ENCODE peak calls at places on chromosome 13, in eight cellular contexts. N, V, J, M, P, O, R and T are unnamed samples.

GRCh38 chr13:98937911-98938381 is 39.9 kb downstream of the DOCK9 start:
- DNase-seq in P (no peak), N (no peak), J (peak; percentile 48), V (no peak), R (peak; percentile 95), O (no peak), M (no peak), T (no peak)

GRCh38 chr13:64640002-64640401 is 2590.1 kb downstream of the PCDH9 start:
- DNase-seq in J (no peak), R (no peak), N (no peak), V (no peak), O (no peak), M (no peak), P (no peak), T (no peak)

GRCh38 chr13:45179428-45179827 is 21.4 kb downstream of the KCTD4 start:
- DNase-seq in P (no peak), M (no peak), J (no peak), N (no peak), O (peak; percentile 61), V (no peak), R (no peak), T (no peak)

GRCh38 chr13:97366172-97366688 is 67.7 kb upstream of the RAP2A start:
- DNase-seq in P (no peak), V (no peak), N (no peak), R (no peak), M (no peak), J (no peak), O (no peak), T (no peak)

GRCh38 chr13:42760949-42761348 is 20.4 kb upstream of the FAM216B start:
- DNase-seq in V (peak; percentile 92), J (no peak), O (no peak), N (no peak), R (no peak), P (no peak), M (peak; percentile 10), T (no peak)

GRCh38 chr13:32878172-32878571 is 138.1 kb upstream of the KL start:
- DNase-seq in O (no peak), J (no peak), R (no peak), N (no peak), M (no peak), P (no peak), V (no peak), T (no peak)

GRCh38 chr13:64069892-64070291 is 2654.2 kb upstream of the PCDH20 start:
- DNase-seq in P (no peak), N (no peak), O (no peak), V (no peak), J (no peak), M (no peak), R (no peak), T (no peak)

GRCh38 chr13:45243072-45243471 is 42.2 kb upstream of the KCTD4 start:
- DNase-seq in V (no peak), P (no peak), N (no peak), R (no peak), M (no peak), O (no peak), J (no peak), T (no peak)

GRCh38 chr13:37716796-37717195 is 118.2 kb upstream of the POSTN start:
- DNase-seq in P (no peak), R (no peak), O (no peak), M (no peak), V (peak; percentile 38), N (no peak), J (no peak), T (no peak)

GRCh38 chr13:19860884-19861655 is 2.4 kb downstream of the ZMYM5 start:
- DNase-seq in R (no peak), M (peak; percentile 38), P (peak; percentile 49), J (peak; percentile 82), N (no peak), O (peak; percentile 34), V (peak; percentile 65), T (no peak)

GRCh38 chr13:51453959-51454703 is 1.3 kb upstream of the INTS6 start:
- DNase-seq in J (peak; percentile 49), M (peak; percentile 46), R (peak; percentile 53), O (no peak), V (no peak), P (no peak), N (no peak), T (no peak)

GRCh38 chr13:24097667-24098066 is 62.9 kb upstream of the SPATA13 start:
- DNase-seq in P (no peak), R (no peak), J (no peak), V (no peak), O (no peak), M (no peak), N (peak; percentile 43), T (no peak)

GRCh38 chr13:59261928-59262488 is 901.7 kb downstream of the DIAPH3 start:
- DNase-seq in R (peak; percentile 79), J (no peak), P (no peak), M (peak; percentile 18), O (no peak), N (no peak), V (peak; percentile 68), T (no peak)

GRCh38 chr13:92175330-92175729 is 776.9 kb downstream of the GPC5 start:
- DNase-seq in P (no peak), M (peak; percentile 81), N (no peak), J (peak; percentile 34), V (peak; percentile 94), R (peak; percentile 67), O (peak; percentile 26), T (no peak)

GRCh38 chr13:101415358-101416174 is 742 bp downstream of the NALCN start:
- DNase-seq in P (no peak), N (no peak), R (peak; percentile 17), M (no peak), O (no peak), J (no peak), V (no peak), T (no peak)
- H3K4me3 ChIP-seq in P (peak overlapping the region; percentile 83), N (no peak overlapping the region), R (peak overlapping the region; percentile 77), M (peak overlapping the region; percentile 72), O (peak overlapping the region; percentile 54), J (peak overlapping the region; percentile 88), V (peak overlapping the region; percentile 74), T (peak overlapping the region; percentile 56)

GRCh38 chr13:78602561-78603239 is 652 bp downstream of the POU4F1 start:
- DNase-seq in P (no peak), R (peak; percentile 48), N (no peak), O (no peak), J (no peak), M (no peak), V (no peak), T (no peak)

GRCh38 chr13:78601886-78602560 is 1.3 kb downstream of the POU4F1 start:
- DNase-seq in V (no peak), M (no peak), J (no peak), O (no peak), R (no peak), P (no peak), N (no peak), T (no peak)

GRCh38 chr13:78601124-78601885 is 2.0 kb downstream of the POU4F1 start:
- DNase-seq in N (no peak), M (peak; percentile 55), P (no peak), O (no peak), V (peak; percentile 37), R (peak; percentile 66), J (no peak), T (no peak)

GRCh38 chr13:78604782-78605611 is 1.6 kb upstream of the POU4F1 start:
- DNase-seq in N (no peak), P (no peak), O (no peak), V (no peak), R (peak; percentile 79), M (no peak), J (no peak), T (no peak)

GRCh38 chr13:78603240-78603947 is at the start of gene POU4F1:
- DNase-seq in M (peak; percentile 85), J (no peak), P (no peak), N (no peak), O (no peak), V (peak; percentile 32), R (peak; percentile 94), T (no peak)
- H3K27me3 ChIP-seq in M (peaks cover 95% of the 10 kb centered on the region), J (peaks cover 86% of the 10 kb centered on the region), P (no peaks in the 10 kb centered on the region), N (peaks cover 74% of the 10 kb centered on the region), O (peaks cover 94% of the 10 kb centered on the region), V (peaks cover 99% of the 10 kb centered on the region), R (peaks cover 97% of the 10 kb centered on the region), T (peaks cover 73% of the 10 kb centered on the region)

GRCh38 chr13:102651392-102651791 is 43.5 kb downstream of the METTL21C start:
- DNase-seq in R (no peak), M (peak; percentile 7), P (no peak), O (no peak), N (no peak), V (peak; percentile 21), J (peak; percentile 64), T (no peak)

GRCh38 chr13:102650444-102650843 is 44.4 kb downstream of the METTL21C start:
- DNase-seq in N (no peak), V (no peak), R (no peak), M (no peak), O (no peak), P (no peak), J (no peak), T (no peak)

GRCh38 chr13:102651892-102652291 is 43.0 kb downstream of the METTL21C start:
- DNase-seq in V (peak; percentile 4), P (no peak), O (peak; percentile 19), R (no peak), J (peak; percentile 25), M (peak; percentile 22), N (no peak), T (no peak)

GRCh38 chr13:102645701-102646100 is 48.9 kb downstream of the TPP2 start:
- DNase-seq in V (no peak), M (no peak), N (no peak), R (no peak), J (no peak), P (no peak), O (no peak), T (no peak)

GRCh38 chr13:102648046-102648445 is 46.8 kb downstream of the METTL21C start:
- DNase-seq in M (no peak), O (no peak), V (no peak), N (no peak), R (no peak), P (no peak), J (no peak), T (no peak)
- H3K36me3 ChIP-seq in M (no peaks in the 10 kb centered on the region), O (no peaks in the 10 kb centered on the region), V (peaks cover 72% of the 10 kb centered on the region), N (peaks cover 12% of the 10 kb centered on the region), R (peaks cover 65% of the 10 kb centered on the region), P (no peaks in the 10 kb centered on the region), J (peaks cover 75% of the 10 kb centered on the region), T (peaks cover 5% of the 10 kb centered on the region)

GRCh38 chr13:113724780-113725315 is 34.2 kb upstream of the TMEM255B start:
- DNase-seq in V (peak; percentile 69), R (peak; percentile 83), M (peak; percentile 89), P (peak; percentile 82), N (peak; percentile 95), J (peak; percentile 79), O (peak; percentile 18), T (no peak)
- H3K4me3 ChIP-seq in V (peak overlapping the region; percentile 38), R (peak overlapping the region; percentile 76), M (peak overlapping the region; percentile 96), P (no peak overlapping the region), N (peak overlapping the region; percentile 72), J (peak overlapping the region; percentile 61), O (peak overlapping the region; percentile 32), T (peak overlapping the region; percentile 31)